ENCODE peak calls at places on chromosomes 13 and 19, in seven cellular contexts. V is activated CD4-positive, alpha-beta memory T cell treated with anti-CD3 and anti-CD28 coated beads for 36 hours; A is GM12865; Q is choroid plexus epithelial cell; Z is HTR-8/SVneo; U is stimulated activated CD8-positive, alpha-beta memory T cell treated with anti-CD3 and anti-CD28 coated beads, Interleukin-12 subunit alpha, Interleukin-12 subunit beta, amount 100 ng/mL, for 4 hours; T is stimulated activated CD4-positive, alpha-beta T cell treated with anti-CD3 and anti-CD28 coated beads, Interleukin-4, amount 100 ng/mL, for 24 hours. M is an unnamed sample.

GRCh38 chr13:73138276-73138950 is 79.6 kb downstream of the KLF5 start:
- DNase-seq in V (no peak), U (no peak), Q (peak), A (no peak), Z (peak), T (no peak), M (peak)

GRCh38 chr19:4807188-4807587 is 15.7 kb downstream of the FEM1A start:
- DNase-seq in V (no peak), Z (no peak), Q (no peak), U (no peak), T (no peak), A (peak), M (no peak)

GRCh38 chr19:23887642-23888041 is 27.0 kb upstream of the ZNF726 start:
- DNase-seq in V (no peak), T (no peak), A (no peak), Q (no peak), Z (no peak), U (no peak), M (no peak)

GRCh38 chr13:111031531-111031961 is 83.6 kb upstream of the ARHGEF7 start:
- DNase-seq in Q (peak), Z (no peak), A (peak), V (peak), U (no peak), T (peak), M (peak)

GRCh38 chr19:10876459-10877240 is 5.3 kb downstream of the CARM1 start:
- DNase-seq in Z (no peak), U (no peak), T (no peak), A (peak), Q (no peak), V (peak), M (no peak)

GRCh38 chr13:113431171-113431570 is 22.1 kb downstream of the ADPRHL1 start:
- DNase-seq in A (no peak), U (no peak), Z (no peak), V (no peak), Q (no peak), T (no peak), M (no peak)

GRCh38 chr19:43781630-43782310 is 997 bp upstream of the KCNN4 start:
- DNase-seq in T (peak), A (peak), V (peak), Z (no peak), U (no peak), Q (no peak), M (no peak)

GRCh38 chr13:74868044-74868443 is 613.9 kb downstream of the TBC1D4 start:
- DNase-seq in T (no peak), Q (peak), V (no peak), A (no peak), Z (no peak), U (no peak), M (no peak)

GRCh38 chr19:18558202-18558555 is 509 bp downstream of the KXD1 start:
- DNase-seq in A (no peak), V (peak), Q (peak), Z (no peak), U (no peak), T (no peak), M (no peak)

GRCh38 chr13:48478401-48478800 is 54.5 kb downstream of the RCBTB2 start:
- DNase-seq in A (no peak), V (no peak), Z (no peak), T (no peak), U (no peak), Q (peak), M (no peak)